ENCODE peak calls at places on chromosomes 2 and 18, in eight cellular contexts. S is fibroblast of mammary gland; N is endothelial cell; H is upper lobe of right lung; M is mesothelial cell of epicardium; L is CD4-positive, alpha-beta T cell; A is progenitor cell of endocrine pancreas; U is thyroid gland. B is an unnamed sample.

GRCh38 chr2:183991973-183992372 is 606.4 kb upstream of the ZNF804A start:
- DNase-seq in L (no peak), N (no peak), H (no peak), U (no peak), M (no peak), A (no peak), S (no peak), B (no peak)

GRCh38 chr2:158923641-158924040 is 44.8 kb upstream of the TANC1 start:
- DNase-seq in L (no peak), M (no peak), U (no peak), H (no peak), N (no peak), S (no peak), A (no peak), B (no peak)

GRCh38 chr18:5370332-5370731 is 74.8 kb upstream of the ZBTB14 start:
- DNase-seq in S (peak), H (no peak), U (no peak), A (no peak), L (no peak), N (no peak), M (no peak), B (no peak)

GRCh38 chr2:210169871-210170441 is 1.3 kb downstream of the KANSL1L start:
- DNase-seq in A (no peak), N (no peak), H (no peak), L (no peak), M (no peak), S (peak), U (no peak), B (no peak)

GRCh38 chr2:71830497-71831207 is 317.0 kb downstream of the CYP26B1 start:
- DNase-seq in L (no peak), H (no peak), A (no peak), M (no peak), S (peak), U (no peak), N (no peak), B (no peak)

GRCh38 chr2:34806396-34806795 is 1207.3 kb upstream of the FAM98A start:
- DNase-seq in U (no peak), L (no peak), H (no peak), N (no peak), M (no peak), A (no peak), S (no peak), B (no peak)

GRCh38 chr2:74919827-74920226 is 38.6 kb upstream of the POLE4 start:
- DNase-seq in U (peak), M (peak), S (peak), N (peak), H (peak), A (peak), L (peak), B (peak)

GRCh38 chr2:241724259-241724974 is 10.0 kb upstream of the D2HGDH start:
- DNase-seq in H (no peak), U (no peak), S (no peak), M (no peak), A (no peak), L (no peak), N (no peak), B (no peak)

GRCh38 chr18:13477147-13477683 is 249.1 kb downstream of the FAM210A start:
- DNase-seq in N (no peak), U (no peak), H (no peak), L (no peak), A (no peak), M (no peak), S (no peak), B (no peak)

GRCh38 chr2:112165296-112165695 is 27.1 kb downstream of the FBLN7 start:
- DNase-seq in U (no peak), S (no peak), M (no peak), A (no peak), H (peak), L (no peak), N (no peak), B (no peak)

GRCh38 chr2:8477511-8478132 is 204.2 kb upstream of the ID2 start:
- DNase-seq in M (no peak), L (no peak), U (peak), A (no peak), N (no peak), H (no peak), S (no peak), B (no peak)

GRCh38 chr2:195021704-195022513 is 635.1 kb upstream of the SLC39A10 start:
- DNase-seq in S (peak), N (no peak), M (no peak), U (no peak), H (no peak), L (no peak), A (no peak), B (no peak)

GRCh38 chr18:3873698-3874495 is 423.9 kb downstream of the TGIF1 start:
- DNase-seq in S (peak), A (no peak), U (peak), L (no peak), H (no peak), N (no peak), M (no peak), B (no peak)

GRCh38 chr2:61179701-61180639 is 18.0 kb downstream of the C2orf74 start:
- DNase-seq in H (no peak), M (no peak), S (peak), N (no peak), A (no peak), L (no peak), U (peak), B (no peak)

GRCh38 chr2:201852878-201853415 is 46.6 kb downstream of the CDK15 start:
- DNase-seq in M (no peak), A (no peak), U (no peak), S (peak), H (no peak), N (no peak), L (no peak), B (no peak)

GRCh38 chr18:74791501-74792188 is 194.0 kb downstream of the ZNF407 start:
- DNase-seq in L (no peak), M (no peak), H (no peak), S (no peak), U (no peak), N (no peak), A (no peak), B (no peak)

GRCh38 chr2:233387667-233388528 is 33.6 kb downstream of the DGKD start:
- DNase-seq in U (peak), M (peak), N (no peak), S (peak), H (peak), L (no peak), A (no peak), B (no peak)

GRCh38 chr2:120963997-120964396 is 228.3 kb downstream of the GLI2 start:
- DNase-seq in A (no peak), H (no peak), S (peak), N (no peak), M (no peak), U (no peak), L (no peak), B (no peak)

GRCh38 chr18:10304853-10305252 is 149.6 kb upstream of the APCDD1 start:
- DNase-seq in H (no peak), U (no peak), N (no peak), L (no peak), A (no peak), M (no peak), S (peak), B (no peak)

GRCh38 chr2:105789745-105790466 is 45.2 kb downstream of the NCK2 start:
- DNase-seq in M (no peak), A (no peak), H (no peak), U (no peak), S (peak), N (no peak), L (peak), B (peak)

GRCh38 chr2:241154915-241155314 is 4.6 kb downstream of the PPP1R7 start:
- DNase-seq in N (no peak), A (no peak), L (no peak), M (no peak), H (no peak), U (no peak), S (peak), B (no peak)

GRCh38 chr2:149595069-149595963 is 7.7 kb upstream of the MMADHC start:
- DNase-seq in N (no peak), H (no peak), A (no peak), M (no peak), L (no peak), U (no peak), S (no peak), B (no peak)

GRCh38 chr18:54957987-54958386 is 1.3 kb downstream of the CCDC68 start:
- DNase-seq in S (peak), A (no peak), L (no peak), N (no peak), H (no peak), U (peak), M (no peak), B (no peak)

GRCh38 chr2:170887496-170888265 is 41.4 kb upstream of the GORASP2 start:
- DNase-seq in U (no peak), H (no peak), S (no peak), L (no peak), M (no peak), A (no peak), N (no peak), B (no peak)

GRCh38 chr2:215664847-215665525 is 229.1 kb upstream of the FN1 start:
- DNase-seq in U (no peak), L (no peak), N (no peak), S (peak), A (no peak), H (no peak), M (no peak), B (no peak)

GRCh38 chr2:229489016-229489415 is 217.9 kb upstream of the PID1 start:
- DNase-seq in L (no peak), N (no peak), A (no peak), S (peak), H (no peak), M (no peak), U (no peak), B (no peak)

GRCh38 chr2:96773922-96774321 is 13.2 kb downstream of the CNNM4 start:
- DNase-seq in S (no peak), H (no peak), L (peak), A (no peak), U (peak), M (no peak), N (no peak), B (no peak)

GRCh38 chr2:232875256-232876070 is 5.4 kb downstream of the SNORC start:
- DNase-seq in A (no peak), U (no peak), L (no peak), H (peak), S (no peak), M (no peak), N (peak), B (no peak)

GRCh38 chr2:110818767-110819481 is 86.6 kb downstream of the ACOXL start:
- DNase-seq in H (no peak), A (no peak), N (no peak), M (no peak), S (no peak), U (no peak), L (no peak), B (no peak)

GRCh38 chr18:14975431-14975830 is 227.5 kb downstream of the ANKRD30B start:
- DNase-seq in N (no peak), U (no peak), H (no peak), M (no peak), L (no peak), S (no peak), A (no peak), B (no peak)

GRCh38 chr18:14978191-14978590 is 230.2 kb downstream of the ANKRD30B start:
- DNase-seq in L (no peak), H (no peak), N (no peak), S (no peak), M (no peak), A (no peak), U (no peak), B (no peak)

GRCh38 chr18:14979875-14980274 is 231.9 kb downstream of the ANKRD30B start:
- DNase-seq in H (no peak), N (no peak), U (peak), M (no peak), S (no peak), L (no peak), A (no peak), B (no peak)

GRCh38 chr18:14976736-14977430 is 228.9 kb downstream of the ANKRD30B start:
- DNase-seq in S (peak), M (no peak), A (no peak), H (no peak), U (peak), L (no peak), N (no peak), B (no peak)

DNA sequence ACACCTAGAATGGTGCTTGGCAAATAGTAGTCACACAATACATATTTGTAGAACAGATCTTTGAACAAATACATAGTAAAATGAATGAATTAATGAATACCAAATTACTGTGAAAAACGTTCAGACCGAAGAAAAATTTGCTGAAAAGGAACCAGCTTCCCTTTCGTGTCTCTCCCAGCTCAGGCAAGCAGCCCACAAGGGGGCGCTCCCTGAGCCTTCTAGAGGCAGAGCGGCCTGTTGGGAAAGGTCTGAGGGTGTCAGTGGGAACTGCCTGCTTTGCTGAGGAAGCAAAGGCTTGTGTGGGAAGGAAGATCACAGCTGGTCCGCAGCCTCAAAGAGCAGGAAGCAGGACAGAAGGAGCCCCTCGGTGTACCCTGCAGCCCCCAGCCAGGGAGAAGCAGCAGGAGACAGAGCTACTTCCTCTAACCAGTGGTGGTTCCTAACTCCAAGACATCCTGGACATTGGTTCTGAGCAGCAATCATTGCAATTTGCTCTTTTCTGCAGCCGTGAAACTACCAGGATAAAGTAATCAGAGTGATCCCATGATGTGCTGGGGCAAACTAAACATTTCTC is 231.1 kb downstream of the ANKRD30B start:
- DNase-seq in U (peak), A (no peak), M (no peak), H (peak), S (peak), L (no peak), N (peak), B (no peak)
- TF ChIP-seq CTCF in U (peak), A (no peak), M (no peak), H (peak), S (peak), L (no peak), N (peak), B (no peak)

GRCh38 chr2:42764096-42764495 is at the start of gene OXER1:
- DNase-seq in A (no peak), N (no peak), L (no peak), S (no peak), M (no peak), H (no peak), U (no peak), B (no peak)
- TF ChIP-seq CTCF in A (no peak), N (no peak), L (no peak), S (no peak), M (no peak), H (no peak), U (no peak), B (no peak)

DNA sequence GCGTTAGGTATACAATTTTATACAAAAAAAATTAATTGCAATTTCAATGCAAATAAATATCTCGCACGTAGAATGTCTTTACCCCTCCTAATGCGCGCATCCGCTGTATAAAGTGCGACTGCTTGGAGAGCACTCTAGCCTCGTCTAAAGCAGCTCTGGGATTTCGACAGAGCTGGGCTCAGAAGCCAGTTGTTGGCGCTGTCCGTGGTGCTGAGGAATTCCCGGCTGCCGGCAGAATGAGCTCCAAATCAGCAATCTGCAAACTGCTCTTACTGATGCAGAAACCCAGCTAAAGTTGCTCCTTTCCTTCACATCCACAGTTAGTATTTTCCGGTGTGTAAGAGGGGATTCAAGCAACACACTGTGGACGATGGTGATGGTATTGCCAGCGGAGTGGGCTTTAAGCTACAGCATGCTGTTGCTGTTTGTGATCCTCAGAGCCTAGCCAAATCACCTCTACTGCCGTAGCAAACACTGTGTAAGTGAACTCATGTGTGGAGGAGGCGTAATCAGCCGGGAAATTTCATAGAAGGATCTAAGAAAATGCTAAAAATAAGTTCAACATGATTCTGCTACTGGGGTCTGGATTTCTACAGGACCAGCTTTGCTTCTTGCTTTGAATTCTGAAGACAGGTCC is at the start of gene VWC2L:
- DNase-seq in A (peak), L (no peak), U (peak), M (peak), N (peak), S (peak), H (peak), B (peak)
- TF ChIP-seq CTCF in A (no peak), L (no peak), U (no peak), M (no peak), N (no peak), S (no peak), H (no peak), B (no peak)

GRCh38 chr2:230759481-230760191 is 47.0 kb downstream of the CAB39 start:
- DNase-seq in L (no peak), H (no peak), U (no peak), N (no peak), A (no peak), M (no peak), S (no peak), B (no peak)

GRCh38 chr2:230761704-230762103 is 49.1 kb downstream of the CAB39 start:
- DNase-seq in M (no peak), H (no peak), N (no peak), A (no peak), L (no peak), U (no peak), S (no peak), B (no peak)

GRCh38 chr2:230765611-230766300 is 53.1 kb downstream of the CAB39 start:
- DNase-seq in N (no peak), A (no peak), S (no peak), M (no peak), U (no peak), H (no peak), L (no peak), B (no peak)

GRCh38 chr2:230758566-230759480 is 46.2 kb downstream of the CAB39 start:
- DNase-seq in N (no peak), S (peak), U (no peak), M (no peak), A (no peak), H (no peak), L (no peak), B (no peak)

DNA sequence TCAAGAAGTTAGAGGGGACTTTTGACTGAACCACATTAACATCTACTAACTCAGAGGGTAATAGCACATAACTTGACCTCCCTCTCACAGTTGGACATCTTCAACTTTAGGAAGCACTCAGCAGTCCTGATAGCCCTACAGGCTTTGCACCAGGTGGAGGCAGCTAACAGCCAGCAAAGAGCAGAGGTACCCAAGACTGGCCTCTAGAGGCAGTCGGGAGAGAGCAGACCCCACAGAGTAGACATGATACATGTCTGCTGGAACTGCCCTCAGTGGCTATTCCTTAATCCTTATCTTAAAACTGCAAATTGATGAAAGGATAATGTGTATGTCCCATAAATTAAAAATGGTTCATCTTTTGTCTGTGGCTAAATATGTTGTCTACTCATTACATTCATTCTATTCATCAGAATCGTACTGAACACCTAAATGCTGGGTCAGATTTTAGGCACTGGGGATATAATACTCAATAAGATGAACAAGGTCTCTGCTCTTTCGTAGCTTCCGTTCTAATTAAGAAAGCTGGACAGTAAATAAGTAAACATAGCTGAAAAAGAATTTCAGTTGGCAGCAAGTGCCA is 49.8 kb downstream of the CAB39 start:
- DNase-seq in N (peak), M (no peak), A (no peak), L (no peak), S (no peak), U (no peak), H (no peak), B (no peak)
- TF ChIP-seq CTCF in N (peak), M (no peak), A (peak), L (peak), S (peak), U (no peak), H (peak), B (peak)

GRCh38 chr18:476368-476767 is 24.1 kb downstream of the COLEC12 start:
- DNase-seq in L (no peak), M (no peak), A (no peak), H (no peak), U (no peak), S (no peak), N (no peak), B (no peak)
- TF ChIP-seq CTCF in L (no peak), M (no peak), A (no peak), H (no peak), U (no peak), S (no peak), N (no peak), B (no peak)

DNA sequence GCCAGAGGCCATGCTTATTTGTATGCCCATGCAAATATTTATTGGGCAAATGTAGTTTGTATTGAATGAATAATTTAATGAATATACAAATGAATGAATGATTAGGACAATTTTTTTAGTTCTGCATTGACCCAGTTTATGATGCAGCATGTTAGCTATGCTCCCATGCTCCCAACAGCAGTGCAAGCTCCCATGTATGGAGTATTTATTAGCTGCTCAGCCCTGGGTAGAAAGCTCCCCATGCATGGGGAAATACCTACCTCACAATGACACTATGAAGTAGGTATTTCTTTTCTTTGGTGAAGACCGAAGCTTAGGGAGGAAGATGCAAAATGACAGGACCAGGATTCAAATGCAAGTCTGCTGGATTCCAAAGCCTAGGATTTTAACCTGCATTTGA is 84.9 kb downstream of the MAIP1 start:
- DNase-seq in U (no peak), L (no peak), M (no peak), S (peak), A (no peak), H (no peak), N (no peak), B (no peak)
- TF ChIP-seq CTCF in U (no peak), L (no peak), M (no peak), S (no peak), A (no peak), H (no peak), N (no peak), B (no peak)